ENCODE peak calls at places on chromosome 11, in seven cellular contexts. T is transverse colon, U is A549, V is astrocyte of the spinal cord, E is astrocyte, R is esophagus muscularis mucosa, S is colonic mucosa. K is an unnamed sample.

GRCh38 chr11:70601861-70602575 is 203.7 kb downstream of the CTTN start:
- DNase-seq in U (no peak), T (no peak), E (no peak), V (no peak), R (no peak), S (no peak), K (no peak)

GRCh38 chr11:112085822-112086421 is 634 bp downstream of the TIMM8B start:
- DNase-seq in E (no peak), R (no peak), U (peak; percentile 28), V (peak; percentile 36), S (peak; percentile 41), T (peak; percentile 37), K (peak; percentile 22)

GRCh38 chr11:118621898-118622375 is 14.5 kb downstream of the PHLDB1 start:
- DNase-seq in E (no peak), R (no peak), S (no peak), U (no peak), T (no peak), V (no peak), K (no peak)

GRCh38 chr11:33687733-33688479 is 12.7 kb downstream of the C11orf91 start:
- DNase-seq in U (peak; percentile 70), V (peak; percentile 80), R (no peak), E (peak; percentile 48), S (peak; percentile 60), T (no peak), K (peak; percentile 57)

GRCh38 chr11:98616256-98616655 is 404.5 kb upstream of the CNTN5 start:
- DNase-seq in T (no peak), R (no peak), U (no peak), E (no peak), V (no peak), S (no peak), K (no peak)

GRCh38 chr11:30414283-30414682 is 91.4 kb downstream of the ARL14EP start:
- DNase-seq in U (no peak), T (no peak), R (no peak), S (no peak), V (no peak), E (no peak), K (no peak)

GRCh38 chr11:124759268-124760204 is 2.6 kb downstream of the ESAM start:
- DNase-seq in T (no peak), R (peak; percentile 89), S (no peak), V (no peak), E (no peak), U (no peak), K (no peak)

GRCh38 chr11:42552786-42553185 is 759.0 kb upstream of the API5 start:
- DNase-seq in T (no peak), E (no peak), U (no peak), S (no peak), R (no peak), V (no peak), K (no peak)

GRCh38 chr11:109132539-109132938 is 289.5 kb upstream of the C11orf87 start:
- DNase-seq in V (no peak), E (no peak), T (no peak), R (no peak), U (no peak), S (no peak), K (no peak)

GRCh38 chr11:112525270-112525669 is 264.6 kb upstream of the PLET1 start:
- DNase-seq in V (peak; percentile 42), T (peak; percentile 29), R (no peak), E (peak; percentile 16), S (peak; percentile 21), U (no peak), K (peak; percentile 40)

GRCh38 chr11:45146072-45147016 is at the start of gene PRDM11:
- DNase-seq in E (peak; percentile 52), T (peak; percentile 76), V (peak; percentile 78), R (no peak), U (peak; percentile 80), S (peak; percentile 46), K (peak; percentile 78)

GRCh38 chr11:1228921-1229451 is 6.1 kb downstream of the MUC5B start:
- DNase-seq in S (peak; percentile 23), V (no peak), R (no peak), T (peak; percentile 9), U (no peak), E (no peak), K (no peak)

DNA sequence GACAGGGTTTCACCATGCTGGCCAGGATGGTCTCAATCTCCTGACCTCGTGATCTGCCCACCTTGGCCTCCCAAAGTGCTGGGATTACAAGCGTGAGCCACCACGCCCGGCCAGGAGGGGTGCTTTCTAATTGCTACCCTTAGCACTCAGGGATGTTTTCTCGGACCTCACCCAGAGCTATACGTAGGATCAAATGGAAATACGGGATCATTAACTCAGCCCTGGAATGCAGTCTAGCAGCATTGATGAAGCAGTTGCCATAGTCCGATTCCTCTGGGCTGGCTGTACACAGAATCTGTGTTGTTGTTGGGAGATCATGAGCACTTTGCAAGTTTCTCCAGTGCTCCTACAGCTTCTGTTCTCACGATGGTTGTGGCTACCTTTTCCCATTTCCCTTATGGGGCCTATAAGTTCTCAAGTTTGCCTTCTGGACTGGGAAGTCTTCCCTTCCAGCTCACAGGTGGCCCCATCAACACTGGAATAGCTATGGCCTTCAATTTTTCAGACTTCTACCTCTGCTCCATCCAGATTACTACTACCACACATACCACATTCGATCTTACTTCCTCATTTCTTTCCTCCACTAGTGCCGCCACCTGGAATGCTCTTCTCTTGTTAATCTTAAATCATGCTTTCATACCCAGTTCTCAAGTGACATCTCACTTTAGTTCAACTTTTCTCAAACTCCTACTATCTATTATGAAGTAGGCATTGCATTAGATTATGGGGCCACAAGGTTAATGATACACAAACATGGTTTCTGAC is 16.1 kb upstream of the PCF11 start:
- DNase-seq in E (no peak), V (no peak), S (no peak), U (no peak), T (no peak), R (no peak), K (no peak)
- TF ChIP-seq CTCF in E (no peak), V (no peak), S (no peak), U (no peak), T (no peak), R (no peak), K (no peak)

GRCh38 chr11:35464308-35464707 is 45.0 kb upstream of the SLC1A2 start:
- DNase-seq in R (peak; percentile 42), U (no peak), S (no peak), V (no peak), T (no peak), E (no peak), K (no peak)
- TF ChIP-seq CTCF in R (no peak), U (peak; percentile 35), S (no peak), V (peak; percentile 38), T (no peak), E (peak; percentile 25), K (peak; percentile 61)

GRCh38 chr11:110805764-110806163 is 93.5 kb upstream of the ARHGAP20 start:
- DNase-seq in T (no peak), S (no peak), V (no peak), E (no peak), R (no peak), U (no peak), K (no peak)
- TF ChIP-seq CTCF in T (no peak), S (no peak), V (no peak), E (no peak), R (no peak), U (no peak), K (no peak)

GRCh38 chr11:17779861-17780594 is 45.4 kb downstream of the KCNC1 start:
- DNase-seq in E (no peak), R (no peak), T (no peak), S (no peak), V (no peak), U (no peak), K (no peak)
- TF ChIP-seq CTCF in E (no peak), R (no peak), T (no peak), S (no peak), V (no peak), U (no peak), K (no peak)

GRCh38 chr11:22082178-22082577 is 110.7 kb upstream of the ANO5 start:
- DNase-seq in E (no peak), R (no peak), S (no peak), V (no peak), U (no peak), T (no peak), K (no peak)
- TF ChIP-seq CTCF in E (no peak), R (no peak), S (no peak), V (no peak), U (no peak), T (no peak), K (no peak)

GRCh38 chr11:8913961-8914660 is 3.1 kb downstream of the AKIP1 start:
- DNase-seq in T (peak; percentile 22), V (peak; percentile 41), R (no peak), U (peak; percentile 40), E (peak; percentile 47), S (no peak), K (no peak)
- TF ChIP-seq CTCF in T (peak; percentile 46), V (peak; percentile 85), R (peak; percentile 61), U (peak; percentile 79), E (peak; percentile 62), S (peak; percentile 42), K (peak; percentile 78)